ENCODE peak calls at places on chromosomes 5 and 9, in four cellular contexts. K, E, I and W are unnamed samples.

GRCh38 chr9:86034863-86035734 is 64.3 kb downstream of the GOLM1 start:
- DNase-seq in K (peak), E (peak), I (peak), W (peak)

GRCh38 chr5:150751096-150751891 is 7.5 kb downstream of the DCTN4 start:
- DNase-seq in K (no peak), E (no peak), I (peak), W (no peak)

GRCh38 chr5:154575869-154576806 is 98.1 kb upstream of the HAND1 start:
- DNase-seq in K (peak), E (no peak), I (peak), W (no peak)

GRCh38 chr5:83255268-83255667 is 177.9 kb downstream of the XRCC4 start:
- DNase-seq in K (no peak), E (peak), I (no peak), W (peak)

GRCh38 chr5:79263290-79263689 is 27.4 kb downstream of the JMY start:
- DNase-seq in K (no peak), E (no peak), I (no peak), W (no peak)

GRCh38 chr5:82405618-82406199 is 127.6 kb upstream of the RPS23 start:
- DNase-seq in K (no peak), E (peak), I (no peak), W (peak)

GRCh38 chr9:118882674-118883073 is 486.6 kb downstream of the BRINP1 start:
- DNase-seq in K (no peak), E (peak), I (no peak), W (no peak)

GRCh38 chr5:53343187-53343586 is 137.2 kb upstream of the FST start:
- DNase-seq in K (no peak), E (peak), I (no peak), W (peak)